ENCODE peak calls at places on chromosomes 3 and 15, in four cellular contexts. One of them, this sample, is unnamed.

GRCh38 chr3:153158961-153159735 is 2.9 kb upstream of the RAP2B start:
- DNase-seq in HT1080: no peak
- DNase-seq in stimulated activated CD4-positive, alpha-beta T cell treated with anti-CD3 and anti-CD28 coated beads, Interleukin-15, amount 100 ng/mL, for 1 hour: no peak
- DNase-seq in esophagus squamous epithelium: no peak
- DNase-seq in this sample: no peak

GRCh38 chr15:38564557-38565286 is at the start of gene RASGRP1:
- DNase-seq in esophagus squamous epithelium: no peak
- DNase-seq in HT1080: peak
- DNase-seq in stimulated activated CD4-positive, alpha-beta T cell treated with anti-CD3 and anti-CD28 coated beads, Interleukin-15, amount 100 ng/mL, for 1 hour: peak
- DNase-seq in this sample: no peak

GRCh38 chr3:182713743-182714517 is 79.4 kb upstream of the ATP11B start:
- DNase-seq in esophagus squamous epithelium: no peak
- DNase-seq in stimulated activated CD4-positive, alpha-beta T cell treated with anti-CD3 and anti-CD28 coated beads, Interleukin-15, amount 100 ng/mL, for 1 hour: no peak
- DNase-seq in HT1080: peak
- DNase-seq in this sample: peak

GRCh38 chr15:93948728-93949127 is 282.6 kb upstream of the MCTP2 start:
- DNase-seq in HT1080: no peak
- DNase-seq in esophagus squamous epithelium: no peak
- DNase-seq in stimulated activated CD4-positive, alpha-beta T cell treated with anti-CD3 and anti-CD28 coated beads, Interleukin-15, amount 100 ng/mL, for 1 hour: no peak
- DNase-seq in this sample: no peak

GRCh38 chr3:115418583-115418982 is 204.7 kb upstream of the GAP43 start:
- DNase-seq in HT1080: peak
- DNase-seq in esophagus squamous epithelium: no peak
- DNase-seq in stimulated activated CD4-positive, alpha-beta T cell treated with anti-CD3 and anti-CD28 coated beads, Interleukin-15, amount 100 ng/mL, for 1 hour: no peak
- DNase-seq in this sample: no peak

GRCh38 chr15:97747342-97747741 is 213.2 kb upstream of the ARRDC4 start:
- DNase-seq in stimulated activated CD4-positive, alpha-beta T cell treated with anti-CD3 and anti-CD28 coated beads, Interleukin-15, amount 100 ng/mL, for 1 hour: no peak
- DNase-seq in HT1080: peak
- DNase-seq in esophagus squamous epithelium: no peak
- DNase-seq in this sample: no peak

GRCh38 chr15:85071061-85071460 is 89.4 kb downstream of the PDE8A start:
- DNase-seq in esophagus squamous epithelium: no peak
- DNase-seq in stimulated activated CD4-positive, alpha-beta T cell treated with anti-CD3 and anti-CD28 coated beads, Interleukin-15, amount 100 ng/mL, for 1 hour: no peak
- DNase-seq in HT1080: no peak
- DNase-seq in this sample: no peak

GRCh38 chr3:173249457-173249856 is 108.4 kb upstream of the SPATA16 start:
- DNase-seq in esophagus squamous epithelium: no peak
- DNase-seq in stimulated activated CD4-positive, alpha-beta T cell treated with anti-CD3 and anti-CD28 coated beads, Interleukin-15, amount 100 ng/mL, for 1 hour: no peak
- DNase-seq in HT1080: no peak
- DNase-seq in this sample: no peak

GRCh38 chr3:141249041-141249440 is 17.4 kb downstream of the PXYLP1 start:
- DNase-seq in stimulated activated CD4-positive, alpha-beta T cell treated with anti-CD3 and anti-CD28 coated beads, Interleukin-15, amount 100 ng/mL, for 1 hour: no peak
- DNase-seq in esophagus squamous epithelium: no peak
- DNase-seq in HT1080: no peak
- DNase-seq in this sample: no peak

GRCh38 chr3:151630938-151631417 is 102.7 kb upstream of the AADACL2 start:
- DNase-seq in HT1080: no peak
- DNase-seq in esophagus squamous epithelium: no peak
- DNase-seq in stimulated activated CD4-positive, alpha-beta T cell treated with anti-CD3 and anti-CD28 coated beads, Interleukin-15, amount 100 ng/mL, for 1 hour: no peak
- DNase-seq in this sample: peak

GRCh38 chr15:29270169-29270955 is 740 bp upstream of the NSMCE3 start:
- DNase-seq in HT1080: no peak
- DNase-seq in esophagus squamous epithelium: no peak
- DNase-seq in stimulated activated CD4-positive, alpha-beta T cell treated with anti-CD3 and anti-CD28 coated beads, Interleukin-15, amount 100 ng/mL, for 1 hour: no peak
- DNase-seq in this sample: no peak

GRCh38 chr3:172751188-172751571 is 654 bp downstream of the ECT2 start:
- DNase-seq in esophagus squamous epithelium: no peak
- DNase-seq in stimulated activated CD4-positive, alpha-beta T cell treated with anti-CD3 and anti-CD28 coated beads, Interleukin-15, amount 100 ng/mL, for 1 hour: peak
- DNase-seq in HT1080: no peak
- DNase-seq in this sample: no peak